ENCODE peak calls at places on chromosomes 16 and 17, in ten cellular contexts. E is AG10803; I is HCT116; W is CD8-positive, alpha-beta T cell; V is body of pancreas; L is cardiac fibroblast; Y is heart right ventricle; C is tibial nerve; R is brain microvascular endothelial cell; S is PC-9. A is an unnamed sample.

GRCh38 chr16:68792465-68793324 is 50.6 kb upstream of the TANGO6 start:
- DNase-seq in E (peak), I (no peak), W (no peak), V (peak), L (peak), Y (no peak), C (no peak), R (peak), S (no peak), A (peak)

GRCh38 chr16:17404903-17405691 is 65.7 kb downstream of the XYLT1 start:
- DNase-seq in E (peak), I (no peak), W (no peak), V (peak), L (peak), Y (peak), C (peak), R (no peak), S (no peak), A (peak)

GRCh38 chr17:9842057-9842758 is 16.5 kb downstream of the GLP2R start:
- DNase-seq in E (peak), I (no peak), W (peak), V (peak), L (peak), Y (peak), C (peak), R (peak), S (no peak), A (peak)

GRCh38 chr16:58661199-58661830 is 23.3 kb downstream of the SLC38A7 start:
- DNase-seq in E (peak), I (peak), W (no peak), V (peak), L (peak), Y (no peak), C (peak), R (peak), S (peak), A (peak)

GRCh38 chr16:3086596-3087242 is 12.4 kb downstream of the ZSCAN10 start:
- DNase-seq in E (no peak), I (no peak), W (no peak), V (no peak), L (no peak), Y (no peak), C (no peak), R (no peak), S (no peak), A (no peak)

GRCh38 chr16:27217256-27217655 is 13.9 kb downstream of the KDM8 start:
- DNase-seq in E (peak), I (no peak), W (no peak), V (no peak), L (peak), Y (no peak), C (no peak), R (peak), S (no peak), A (peak)

GRCh38 chr17:44394833-44395232 is 5.4 kb upstream of the ITGA2B start:
- DNase-seq in E (no peak), I (no peak), W (no peak), V (no peak), L (no peak), Y (no peak), C (no peak), R (no peak), S (no peak), A (no peak)

GRCh38 chr16:80285089-80285488 is 255.7 kb upstream of the DYNLRB2 start:
- DNase-seq in E (peak), I (no peak), W (no peak), V (no peak), L (peak), Y (no peak), C (no peak), R (peak), S (no peak), A (peak)

GRCh38 chr17:32608267-32608666 is 121.5 kb downstream of the CDK5R1 start:
- DNase-seq in E (no peak), I (no peak), W (no peak), V (no peak), L (no peak), Y (no peak), C (no peak), R (no peak), S (no peak), A (no peak)

GRCh38 chr16:53913082-53913870 is 209.3 kb downstream of the FTO start:
- DNase-seq in E (peak), I (no peak), W (no peak), V (peak), L (peak), Y (no peak), C (peak), R (peak), S (no peak), A (peak)

GRCh38 chr16:19168173-19169080 is at the start of gene SYT17:
- DNase-seq in E (no peak), I (no peak), W (no peak), V (no peak), L (no peak), Y (peak), C (no peak), R (no peak), S (peak), A (no peak)

GRCh38 chr16:28935333-28935732 is 3.6 kb downstream of the CD19 start:
- DNase-seq in E (no peak), I (no peak), W (no peak), V (no peak), L (peak), Y (no peak), C (no peak), R (no peak), S (no peak), A (no peak)
- H3K4me3 ChIP-seq in E (no peak), I (no peak), W (no peak), V (no peak), L (no peak), Y (no peak), C (no peak), R (no peak), S (no peak), A (no peak)

GRCh38 chr17:79369001-79369400 is 241.8 kb downstream of the RBFOX3 start:
- DNase-seq in E (no peak), I (no peak), W (no peak), V (no peak), L (no peak), Y (no peak), C (no peak), R (no peak), S (no peak), A (no peak)
- TF ChIP-seq CTCF in E (no peak), I (no peak), W (no peak), V (no peak), L (no peak), Y (no peak), C (no peak), R (no peak), S (no peak), A (no peak)

GRCh38 chr16:55653106-55653505 is 2.7 kb upstream of the SLC6A2 start:
- DNase-seq in E (no peak), I (no peak), W (no peak), V (no peak), L (no peak), Y (no peak), C (no peak), R (no peak), S (no peak), A (no peak)

GRCh38 chr16:55656695-55657092 is 906 bp downstream of the SLC6A2 start:
- DNase-seq in E (no peak), I (no peak), W (no peak), V (no peak), L (no peak), Y (no peak), C (no peak), R (no peak), S (no peak), A (no peak)

GRCh38 chr16:55657616-55658015 is 1.8 kb downstream of the SLC6A2 start:
- DNase-seq in E (no peak), I (no peak), W (no peak), V (no peak), L (no peak), Y (no peak), C (no peak), R (no peak), S (no peak), A (no peak)

GRCh38 chr16:55655381-55655708 is 443 bp upstream of the SLC6A2 start:
- DNase-seq in E (no peak), I (no peak), W (no peak), V (no peak), L (no peak), Y (no peak), C (no peak), R (no peak), S (no peak), A (no peak)

GRCh38 chr16:55655709-55656694 is at the start of gene SLC6A2:
- DNase-seq in E (no peak), I (no peak), W (no peak), V (no peak), L (peak), Y (peak), C (no peak), R (no peak), S (no peak), A (peak)
- H3K4me3 ChIP-seq in E (no peak), I (no peak), W (no peak), V (no peak), L (no peak), Y (peak), C (no peak), R (no peak), S (no peak), A (no peak)

DNA sequence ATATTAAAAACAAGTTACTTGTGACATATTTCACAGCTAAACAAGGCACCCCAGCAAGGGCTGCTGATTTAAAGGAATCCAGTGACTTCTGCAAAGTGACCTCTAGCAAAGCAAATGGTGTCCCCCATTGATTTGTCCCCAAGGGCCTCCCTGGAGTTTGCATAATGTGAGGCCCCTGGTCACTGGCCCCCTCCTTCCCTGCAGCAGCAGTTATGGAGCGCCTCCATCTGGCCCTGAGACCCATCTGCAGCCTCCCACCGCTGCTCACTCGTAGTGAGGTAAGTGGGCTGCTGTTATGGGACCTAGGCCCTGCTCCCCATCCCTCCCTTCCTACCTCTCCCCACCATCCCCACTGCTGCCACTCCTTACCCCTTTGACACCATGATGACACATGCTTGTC is 19.6 kb upstream of the EEF2K start:
- DNase-seq in E (no peak), I (no peak), W (no peak), V (no peak), L (no peak), Y (no peak), C (no peak), R (no peak), S (no peak), A (no peak)
- TF ChIP-seq CTCF in E (peak), I (no peak), W (no peak), V (no peak), L (peak), Y (no peak), C (no peak), R (peak), S (no peak), A (peak)

DNA sequence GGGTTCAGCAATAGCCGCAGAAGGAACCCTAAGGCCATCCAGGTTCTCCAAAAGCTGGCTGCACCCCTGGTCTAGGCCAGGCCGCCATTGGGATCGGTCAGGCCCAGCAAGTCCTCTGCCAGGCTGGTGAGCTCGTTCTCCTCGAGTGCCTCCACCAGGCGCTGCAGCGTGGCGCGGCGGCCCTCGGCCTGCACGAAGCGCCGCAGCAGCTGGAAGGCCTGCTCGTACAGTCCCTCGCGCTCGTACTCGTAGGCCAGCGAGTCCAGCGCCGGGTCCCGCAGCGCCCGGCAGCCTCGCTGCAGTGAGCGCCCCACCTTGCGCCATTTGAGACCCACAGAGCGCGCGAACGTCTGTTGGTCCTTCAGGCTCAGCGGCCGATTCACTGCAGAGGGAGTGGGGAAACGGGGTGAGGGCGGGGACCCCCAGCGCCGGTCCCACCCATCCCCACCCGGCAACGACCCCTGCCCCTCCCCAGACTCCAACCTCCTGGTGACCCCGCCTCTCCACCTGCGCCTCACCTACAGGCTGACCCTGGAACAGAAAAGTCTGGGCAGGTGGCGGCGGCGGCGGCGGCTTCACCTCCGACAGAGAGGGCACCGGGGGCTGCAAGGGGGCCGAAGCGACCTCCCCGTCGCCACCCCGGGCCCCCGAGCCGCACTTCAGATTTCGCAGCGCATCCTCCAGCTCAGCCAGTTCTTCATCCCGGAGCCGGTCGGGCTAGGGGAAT is 3.9 kb upstream of the B3GNT9 start:
- DNase-seq in E (no peak), I (no peak), W (no peak), V (no peak), L (no peak), Y (no peak), C (no peak), R (no peak), S (no peak), A (no peak)
- H3K4me3 ChIP-seq in E (peak), I (no peak), W (no peak), V (no peak), L (no peak), Y (no peak), C (peak), R (peak), S (no peak), A (no peak)

GRCh38 chr17:19270347-19270950 is 33.3 kb downstream of the EPN2 start:
- DNase-seq in E (no peak), I (no peak), W (no peak), V (peak), L (no peak), Y (no peak), C (no peak), R (no peak), S (no peak), A (no peak)
- TF ChIP-seq CTCF in E (no peak), I (no peak), W (no peak), V (no peak), L (no peak), Y (no peak), C (no peak), R (peak), S (no peak), A (no peak)

A was measured in foreskin fibroblast.